ENCODE peak calls at places on chromosomes 1 and 21, in four cellular contexts. H is cardiac muscle cell, Y is tibial artery, T is Calu3. J is an unnamed sample.

GRCh38 chr1:229129306-229130027 is 141.4 kb upstream of the RAB4A start:
- DNase-seq in T (no peak), Y (no peak), H (no peak), J (no peak)

GRCh38 chr1:89999208-89999607 is 4.3 kb downstream of the ZNF326 start:
- DNase-seq in T (no peak), Y (no peak), H (no peak), J (no peak)

GRCh38 chr1:175174702-175175102 is 17.9 kb downstream of the KIAA0040 start:
- DNase-seq in Y (no peak), H (no peak), T (no peak), J (no peak)

GRCh38 chr1:98147280-98147679 is 226.4 kb upstream of the DPYD start:
- DNase-seq in H (no peak), Y (no peak), T (no peak), J (no peak)

GRCh38 chr1:89989791-89990190 is 5.1 kb upstream of the ZNF326 start:
- DNase-seq in Y (no peak), H (no peak), T (no peak), J (no peak)

GRCh38 chr1:155057788-155058211 is 5.7 kb upstream of the EFNA4 start:
- DNase-seq in Y (no peak), H (no peak), T (no peak), J (no peak)

GRCh38 chr1:147243228-147243685 is 773 bp downstream of the CHD1L start:
- DNase-seq in T (peak; percentile 33), Y (no peak), H (no peak), J (no peak)

GRCh38 chr1:207077470-207078377 is 10.9 kb upstream of the C4BPB start:
- DNase-seq in T (peak; percentile 83), Y (no peak), H (peak; percentile 89), J (peak; percentile 38)

GRCh38 chr1:5509664-5510452 is 482.4 kb downstream of the NPHP4 start:
- DNase-seq in T (peak; percentile 67), Y (peak; percentile 65), H (peak; percentile 47), J (peak; percentile 82)

GRCh38 chr1:5369223-5369622 is 623.0 kb downstream of the NPHP4 start:
- DNase-seq in Y (no peak), T (no peak), H (no peak), J (no peak)

GRCh38 chr1:180231506-180232420 is 1.7 kb downstream of the LHX4 start:
- DNase-seq in Y (peak; percentile 20), T (peak; percentile 64), H (peak; percentile 36), J (no peak)

GRCh38 chr1:47755368-47755990 is 241.7 kb downstream of the TRABD2B start:
- DNase-seq in H (peak; percentile 4), Y (no peak), T (peak; percentile 44), J (no peak)

GRCh38 chr1:39866767-39867166 is 16.5 kb downstream of the TRIT1 start:
- DNase-seq in T (no peak), H (peak; percentile 69), Y (no peak), J (no peak)

GRCh38 chr1:48495166-48495565 is 23.2 kb upstream of the SPATA6 start:
- DNase-seq in T (no peak), Y (no peak), H (no peak), J (no peak)

GRCh38 chr1:89523597-89524368 is 846 bp upstream of the LRRC8B start:
- DNase-seq in Y (no peak), H (peak; percentile 48), T (peak; percentile 50), J (no peak)

GRCh38 chr1:47761974-47762373 is 235.2 kb downstream of the TRABD2B start:
- DNase-seq in Y (peak; percentile 40), H (no peak), T (no peak), J (no peak)

GRCh38 chr1:35931424-35932157 is 686 bp downstream of the AGO3 start:
- DNase-seq in H (no peak), Y (no peak), T (peak; percentile 21), J (no peak)

GRCh38 chr1:77891200-77891599 is 2.8 kb downstream of the NEXN start:
- DNase-seq in Y (no peak), H (no peak), T (no peak), J (no peak)

GRCh38 chr1:68149110-68149798 is 83.1 kb downstream of the WLS start:
- DNase-seq in T (no peak), Y (no peak), H (no peak), J (no peak)

GRCh38 chr1:75245239-75245638 is 111.1 kb downstream of the LHX8 start:
- DNase-seq in H (no peak), T (no peak), Y (no peak), J (no peak)

GRCh38 chr21:37509802-37510393 is 143.3 kb downstream of the DYRK1A start:
- DNase-seq in Y (no peak), H (peak; percentile 43), T (no peak), J (no peak)

GRCh38 chr1:241499910-241500309 is 19.6 kb downstream of the FH start:
- DNase-seq in Y (no peak), T (peak; percentile 28), H (peak; percentile 58), J (no peak)
- TF ChIP-seq CTCF in Y (no peak), T (no peak), H (peak; percentile 60), J (peak; percentile 73)

DNA sequence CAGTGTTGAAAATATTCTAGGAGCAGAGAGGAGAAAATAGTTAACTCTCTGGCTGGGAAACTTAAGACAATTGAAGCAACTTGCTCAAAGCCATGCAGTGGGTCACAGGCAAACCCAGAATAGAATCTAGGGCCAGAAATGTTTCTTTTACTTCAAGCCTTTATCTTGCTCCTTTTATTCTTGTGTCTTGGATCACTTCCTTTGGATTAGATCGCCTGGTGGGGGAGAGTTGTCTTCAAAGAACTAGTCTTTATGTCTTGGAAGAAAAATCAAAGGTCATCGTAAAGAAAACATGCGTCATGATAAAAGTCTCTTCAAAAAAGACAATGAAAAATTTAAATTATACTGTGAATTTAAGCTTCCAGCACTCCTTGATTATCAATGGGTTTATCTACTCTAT is 493.6 kb upstream of the USP24 start:
- DNase-seq in Y (no peak), T (no peak), H (peak; percentile 45), J (no peak)
- TF ChIP-seq CTCF in Y (no peak), T (no peak), H (no peak), J (no peak)

GRCh38 chr1:118987431-118988185 is 535 bp downstream of the TBX15 start:
- DNase-seq in H (no peak), T (no peak), Y (peak; percentile 78), J (no peak)

GRCh38 chr1:118986839-118987430 is 1.2 kb downstream of the TBX15 start:
- DNase-seq in H (no peak), T (no peak), Y (peak; percentile 69), J (no peak)

GRCh38 chr1:118989878-118990378 is 1.8 kb upstream of the TBX15 start:
- DNase-seq in Y (peak; percentile 79), T (no peak), H (no peak), J (no peak)

GRCh38 chr1:118989006-118989736 is 1.0 kb upstream of the TBX15 start:
- DNase-seq in H (no peak), T (no peak), Y (peak; percentile 77), J (no peak)

DNA sequence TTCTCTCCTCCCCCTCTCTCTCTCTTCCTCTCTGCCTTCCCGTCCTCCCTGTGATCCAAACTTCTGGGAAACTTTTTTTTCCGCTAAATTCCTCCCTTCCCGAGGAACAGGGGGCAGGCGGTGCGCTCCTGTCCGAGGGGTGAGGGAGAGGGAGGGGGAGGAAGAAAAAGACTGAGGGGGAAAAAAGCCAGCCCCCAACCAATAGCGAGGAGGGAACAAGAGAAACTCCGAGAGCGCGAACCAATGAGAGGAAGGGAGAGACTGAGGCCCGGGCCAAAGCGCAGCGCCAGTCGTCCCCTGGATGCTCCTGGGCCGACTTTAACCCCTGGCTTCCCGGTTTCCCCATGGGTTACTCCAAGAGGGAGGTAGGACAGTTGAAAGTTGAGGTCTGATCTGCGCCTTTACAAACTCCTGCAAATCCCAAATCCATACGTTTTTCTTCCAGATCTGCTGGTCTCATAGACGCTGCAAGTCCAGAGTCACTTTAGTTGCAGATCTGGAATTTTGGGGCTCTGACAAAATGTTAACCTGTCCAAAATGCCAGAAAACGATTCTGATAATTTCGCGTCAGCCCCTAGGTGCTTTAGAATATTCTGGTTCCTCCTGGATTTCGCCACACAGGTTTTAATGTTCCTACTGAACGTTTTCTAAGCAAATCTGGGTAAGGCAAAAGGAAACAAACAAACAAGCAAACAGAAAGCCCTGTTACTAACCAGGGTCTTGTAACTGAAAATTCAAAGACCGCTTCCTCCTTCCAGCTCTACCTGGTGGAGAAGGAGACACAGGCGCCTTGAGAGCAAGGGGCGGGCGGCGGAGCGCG is at the start of gene TBX15:
- DNase-seq in H (no peak), Y (peak; percentile 91), T (no peak), J (no peak)
- TF ChIP-seq CTCF in H (no peak), Y (no peak), T (no peak), J (no peak)

GRCh38 chr1:246532519-246532918 is 25.4 kb upstream of the SMYD3 start:
- DNase-seq in T (no peak), Y (no peak), H (no peak), J (no peak)
- TF ChIP-seq CTCF in T (peak; percentile 26), Y (no peak), H (peak; percentile 16), J (no peak)

DNA sequence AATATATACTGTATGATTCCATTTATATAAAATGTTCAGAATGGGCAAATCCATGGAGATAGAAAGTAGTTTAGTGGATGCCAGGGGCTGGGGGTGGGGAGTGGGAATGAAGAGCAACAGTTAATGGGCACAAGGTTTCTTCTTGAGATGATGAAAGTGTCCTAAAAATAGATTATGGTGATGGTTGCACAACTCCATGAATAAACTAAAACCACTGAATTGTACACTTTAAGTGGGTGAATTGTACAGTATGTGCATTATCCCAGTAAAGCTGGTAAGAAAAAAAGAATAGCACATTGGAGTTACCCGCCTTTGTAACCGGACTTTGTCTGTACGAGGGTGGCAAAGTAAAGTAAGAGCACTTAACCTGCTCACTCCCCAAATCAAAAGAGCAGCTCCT is 32.2 kb downstream of the ALDH9A1 start:
- DNase-seq in H (peak; percentile 65), T (no peak), Y (no peak), J (no peak)
- TF ChIP-seq CTCF in H (no peak), T (no peak), Y (no peak), J (no peak)

GRCh38 chr1:53622531-53622930 is 116.4 kb downstream of the GLIS1 start:
- DNase-seq in Y (peak; percentile 33), H (no peak), T (no peak), J (no peak)
- TF ChIP-seq CTCF in Y (no peak), H (no peak), T (no peak), J (no peak)

GRCh38 chr1:110457206-110457605 is 6.3 kb downstream of the PROK1 start:
- DNase-seq in H (no peak), T (no peak), Y (no peak), J (no peak)

GRCh38 chr1:110454328-110454727 is 3.4 kb downstream of the PROK1 start:
- DNase-seq in Y (no peak), T (no peak), H (no peak), J (no peak)

GRCh38 chr1:110453829-110454228 is 2.9 kb downstream of the PROK1 start:
- DNase-seq in H (no peak), T (no peak), Y (no peak), J (no peak)

GRCh38 chr1:110452330-110452729 is 1.4 kb downstream of the PROK1 start:
- DNase-seq in H (no peak), Y (no peak), T (no peak), J (no peak)

GRCh38 chr1:110455151-110455550 is 4.2 kb downstream of the PROK1 start:
- DNase-seq in T (no peak), Y (no peak), H (peak; percentile 10), J (no peak)
- TF ChIP-seq CTCF in T (no peak), Y (no peak), H (peak; percentile 30), J (no peak)

J was measured in progenitor cell of endocrine pancreas.